ENCODE peak calls at places on chromosomes 13 and 19, in four cellular contexts. Y is fibroblast of lung, S is SJSA1, H is gastrocnemius medialis. E is an unnamed sample.

GRCh38 chr13:33284916-33285315 is 639 bp downstream of the STARD13 start:
- DNase-seq in Y (peak; percentile 50), H (no peak), S (no peak), E (no peak)

GRCh38 chr13:110054041-110054440 is 252.9 kb downstream of the COL4A1 start:
- DNase-seq in S (no peak), H (no peak), Y (no peak), E (no peak)

GRCh38 chr13:102812616-102813287 is 13.8 kb downstream of the BIVM start:
- DNase-seq in Y (peak; percentile 55), S (peak; percentile 55), H (no peak), E (no peak)

GRCh38 chr19:44740351-44740824 is 8.1 kb upstream of the BCL3 start:
- DNase-seq in Y (no peak), S (no peak), H (no peak), E (no peak)

GRCh38 chr13:53200498-53201453 is 172.2 kb downstream of the OLFM4 start:
- DNase-seq in Y (peak; percentile 9), S (no peak), H (no peak), E (peak; percentile 41)

GRCh38 chr13:111216166-111216960 is 101.3 kb downstream of the ARHGEF7 start:
- DNase-seq in H (peak; percentile 73), Y (peak; percentile 46), S (peak; percentile 76), E (peak; percentile 43)

GRCh38 chr19:21321134-21321533 is 8.1 kb downstream of the ZNF708 start:
- DNase-seq in Y (peak; percentile 43), H (no peak), S (no peak), E (no peak)

GRCh38 chr19:40298026-40298425 is 12.9 kb upstream of the AKT2 start:
- DNase-seq in H (no peak), S (no peak), Y (no peak), E (no peak)

GRCh38 chr19:46919324-46919723 is 58.5 kb downstream of the ARHGAP35 start:
- DNase-seq in S (no peak), Y (peak; percentile 50), H (no peak), E (no peak)

GRCh38 chr19:15373644-15374043 is 5.9 kb downstream of the AKAP8 start:
- DNase-seq in Y (no peak), H (no peak), S (no peak), E (no peak)

GRCh38 chr13:64274481-64275217 is 2859.0 kb upstream of the PCDH20 start:
- DNase-seq in S (no peak), H (no peak), Y (peak; percentile 78), E (no peak)

GRCh38 chr19:55384576-55385235 is 614 bp upstream of the TMEM238 start:
- DNase-seq in Y (no peak), H (no peak), S (no peak), E (peak; percentile 38)

GRCh38 chr19:54100560-54100959 is at the start of gene OSCAR:
- DNase-seq in S (no peak), Y (no peak), H (no peak), E (no peak)

GRCh38 chr13:113001251-113002140 is 32.5 kb downstream of the MCF2L start:
- DNase-seq in H (no peak), Y (peak; percentile 17), S (no peak), E (no peak)

GRCh38 chr13:36850790-36851438 is 31.9 kb downstream of the RFXAP start:
- DNase-seq in H (no peak), S (no peak), Y (no peak), E (no peak)

GRCh38 chr19:15259900-15260299 is 27.7 kb upstream of the EPHX3 start:
- DNase-seq in S (no peak), H (no peak), Y (no peak), E (no peak)

GRCh38 chr19:52664461-52664860 is 26.3 kb upstream of the ZNF83 start:
- DNase-seq in Y (no peak), S (no peak), H (no peak), E (no peak)

GRCh38 chr19:4499318-4499717 is 19.0 kb downstream of the PLIN4 start:
- DNase-seq in Y (no peak), S (no peak), H (no peak), E (no peak)

GRCh38 chr13:36673838-36674326 is at the start of gene SERTM1:
- DNase-seq in Y (peak; percentile 59), S (no peak), H (no peak), E (peak; percentile 40)

GRCh38 chr13:92843549-92843948 is 383.1 kb upstream of the GPC6 start:
- DNase-seq in H (no peak), Y (peak; percentile 87), S (peak; percentile 77), E (no peak)

GRCh38 chr13:33918199-33918932 is 100.4 kb downstream of the RFC3 start:
- DNase-seq in H (no peak), Y (peak; percentile 82), S (peak; percentile 12), E (peak; percentile 12)

GRCh38 chr19:57348136-57348535 is 2.9 kb upstream of the ZNF304 start:
- DNase-seq in Y (peak; percentile 47), S (no peak), H (peak; percentile 73), E (no peak)

GRCh38 chr19:54606891-54607781 is 13.7 kb downstream of the LILRA1 start:
- DNase-seq in H (no peak), Y (no peak), S (no peak), E (no peak)

GRCh38 chr13:31517599-31517998 is 221.7 kb upstream of the RXFP2 start:
- DNase-seq in Y (no peak), H (no peak), S (no peak), E (no peak)

GRCh38 chr13:31522431-31522830 is 216.9 kb upstream of the RXFP2 start:
- DNase-seq in S (no peak), Y (no peak), H (no peak), E (no peak)

GRCh38 chr13:31518666-31519065 is 220.7 kb upstream of the RXFP2 start:
- DNase-seq in S (no peak), H (no peak), Y (no peak), E (no peak)

GRCh38 chr13:31521466-31521865 is 217.9 kb upstream of the RXFP2 start:
- DNase-seq in H (no peak), Y (no peak), S (no peak), E (no peak)
- H3K27ac ChIP-seq in H (no peak overlapping the region), Y (no peak overlapping the region), S (no peak overlapping the region), E (no peak overlapping the region)

DNA sequence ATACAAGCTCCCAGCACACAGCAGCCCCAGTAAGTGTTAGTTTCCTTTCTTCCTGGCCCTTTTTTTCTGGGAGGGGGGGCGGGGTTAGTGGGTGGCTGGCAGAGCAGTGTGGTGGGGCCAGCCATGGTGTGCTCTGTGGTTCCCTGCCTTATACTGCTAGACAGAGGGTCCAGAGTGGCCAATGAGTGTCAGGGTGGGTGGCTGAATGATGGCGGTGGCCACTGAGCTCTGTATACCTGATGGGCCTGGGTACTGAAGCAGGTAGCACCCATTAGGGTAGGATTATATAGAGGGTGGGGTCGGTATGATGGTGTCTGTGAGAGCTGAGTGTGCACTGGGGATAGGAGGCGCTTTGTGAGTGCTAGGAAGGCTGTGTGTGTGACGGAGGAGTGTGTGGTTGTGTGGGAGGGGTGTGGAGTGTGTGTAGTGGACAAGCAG is 13.8 kb downstream of the CIC start:
- DNase-seq in Y (no peak), H (no peak), S (no peak), E (no peak)
- H3K4me3 ChIP-seq in Y (peak overlapping the region; percentile 14), H (peak overlapping the region; percentile 43), S (no peak overlapping the region), E (peak overlapping the region; percentile 66)

GRCh38 chr19:10892256-10892655 is 20.9 kb downstream of the CARM1 start:
- DNase-seq in S (no peak), Y (no peak), H (peak; percentile 96), E (peak; percentile 92)

GRCh38 chr19:10888421-10888866 is 17.1 kb downstream of the CARM1 start:
- DNase-seq in H (no peak), Y (no peak), S (no peak), E (no peak)

GRCh38 chr19:10889880-10890279 is 18.5 kb downstream of the CARM1 start:
- DNase-seq in Y (no peak), H (no peak), S (no peak), E (no peak)

GRCh38 chr19:10894911-10895213 is 23.5 kb downstream of the CARM1 start:
- DNase-seq in Y (no peak), S (no peak), H (no peak), E (no peak)

DNA sequence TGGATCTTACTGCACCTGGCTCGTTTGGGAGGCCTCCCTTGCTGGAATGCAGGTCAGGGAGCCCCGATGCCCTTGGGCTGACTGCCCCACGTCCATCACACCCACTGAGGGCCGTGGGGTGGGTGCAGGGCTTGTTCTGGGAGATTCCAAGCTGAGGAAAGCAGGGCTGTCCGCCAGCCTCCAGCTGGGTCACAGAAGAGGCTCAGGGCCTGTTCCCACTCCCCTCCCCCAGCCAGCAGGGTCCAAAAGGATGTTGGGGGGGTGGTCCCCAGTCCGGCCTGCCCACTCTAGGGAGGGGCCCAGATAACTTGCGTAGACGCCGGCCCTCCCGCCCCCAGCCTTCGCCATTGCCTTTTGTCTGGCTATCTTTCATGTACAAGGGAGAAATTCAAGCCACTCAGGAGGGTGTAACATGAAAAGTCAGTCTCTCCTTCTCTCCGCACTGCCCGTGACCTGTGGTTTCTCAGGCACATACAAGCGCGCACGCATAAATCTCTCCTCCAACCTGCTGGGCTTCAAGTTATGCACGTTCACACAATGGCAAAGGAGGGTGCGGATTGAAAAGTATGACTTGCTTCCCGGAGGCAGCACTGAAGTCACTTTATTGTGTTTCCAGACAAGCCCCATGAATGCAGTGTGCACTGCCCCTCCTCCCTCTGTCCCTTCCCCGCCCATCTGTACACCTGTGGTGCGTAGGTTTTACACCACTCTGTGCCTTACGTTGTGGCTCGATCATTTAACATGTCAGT is 20.2 kb downstream of the CARM1 start:
- DNase-seq in H (peak; percentile 68), S (no peak), Y (no peak), E (no peak)
- H3K27ac ChIP-seq in H (peak overlapping the region; percentile 95), S (no peak overlapping the region), Y (no peak overlapping the region), E (peak overlapping the region; percentile 91)

DNA sequence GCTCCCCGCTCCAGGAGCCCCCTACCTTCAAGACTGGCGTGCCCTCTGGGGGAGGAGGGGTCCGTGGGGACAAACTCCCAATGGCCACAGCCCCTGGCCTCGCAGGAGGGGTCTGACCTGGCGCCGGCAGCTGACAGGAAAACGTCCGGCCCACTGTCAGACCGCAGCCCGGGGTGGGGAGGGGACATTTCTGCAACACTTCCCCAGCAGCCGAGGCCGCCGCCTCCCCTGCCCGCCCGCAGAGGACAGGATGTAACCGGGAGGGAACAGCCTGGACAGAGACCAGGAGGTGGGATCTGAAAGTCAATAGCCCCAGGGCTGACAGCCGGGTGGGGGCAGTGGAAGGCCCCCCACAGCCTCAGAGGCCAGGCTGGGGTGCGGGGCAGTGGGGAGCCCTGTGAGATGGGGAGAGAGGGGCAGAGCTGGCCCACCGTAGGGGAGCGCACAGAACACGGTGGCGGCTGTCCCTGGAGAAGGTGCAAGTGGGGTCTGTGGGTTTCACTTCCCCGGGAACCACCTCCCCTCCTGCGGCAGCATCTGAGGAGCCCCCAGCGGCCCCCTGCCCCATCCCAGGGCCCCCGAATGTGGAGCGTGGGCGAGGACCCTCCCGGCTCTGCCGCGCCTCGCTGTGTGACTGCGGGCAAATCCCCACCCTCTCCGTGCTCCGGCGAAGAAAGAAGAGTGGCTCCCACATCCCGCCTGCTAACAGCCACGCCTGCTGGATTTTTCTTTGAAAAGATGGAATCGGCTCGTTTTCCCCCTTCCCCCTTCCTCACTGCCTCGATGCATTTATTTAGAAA is at the start of gene PEAK3:
- DNase-seq in S (no peak), H (peak; percentile 58), Y (peak; percentile 57), E (peak; percentile 70)
- H3K4me3 ChIP-seq in S (no peak within 1 kb of the TSS), H (peak within 1 kb of the TSS; percentile 41), Y (no peak within 1 kb of the TSS), E (peak within 1 kb of the TSS; percentile 46)

GRCh38 chr13:98445340-98446233 is 131.3 kb downstream of the STK24 start:
- DNase-seq in Y (peak; percentile 33), S (peak; percentile 78), H (peak; percentile 59), E (peak; percentile 83)
- H3K27ac ChIP-seq in Y (peak overlapping the region; percentile 34), S (no peak overlapping the region), H (peak overlapping the region; percentile 40), E (no peak overlapping the region)

E was measured in psoas muscle.